ENCODE peak calls at places on chromosome 9, in eight cellular contexts. X is heart right ventricle, R is colonic mucosa, S is uterus, J is small intestine, Z is esophagus squamous epithelium, L is Panc1, F is neuronal stem cell. P is an unnamed sample.

GRCh38 chr9:116377179-116377790 is 223.7 kb downstream of the PAPPA start:
- DNase-seq in J (no peak), X (no peak), F (no peak), S (no peak), L (peak; percentile 1), Z (no peak), R (no peak), P (no peak)

GRCh38 chr9:34334337-34334824 is 5.0 kb downstream of the NUDT2 start:
- DNase-seq in S (no peak), Z (no peak), R (no peak), J (no peak), L (no peak), X (no peak), F (no peak), P (no peak)

GRCh38 chr9:106718996-106719395 is 144.0 kb upstream of the ZNF462 start:
- DNase-seq in J (no peak), F (no peak), L (no peak), R (no peak), X (no peak), Z (no peak), S (no peak), P (no peak)

GRCh38 chr9:97781902-97782301 is 71.1 kb upstream of the FOXE1 start:
- DNase-seq in J (no peak), S (no peak), F (no peak), Z (no peak), L (no peak), X (no peak), R (no peak), P (no peak)

GRCh38 chr9:72497476-72498065 is 23.8 kb upstream of the TMC1 start:
- DNase-seq in X (no peak), L (no peak), F (no peak), R (no peak), J (no peak), S (no peak), Z (no peak), P (no peak)

GRCh38 chr9:1052119-1052907 is 2.2 kb downstream of the DMRT2 start:
- DNase-seq in J (no peak), R (no peak), Z (no peak), S (no peak), L (no peak), X (no peak), F (no peak), P (no peak)

GRCh38 chr9:98491778-98492177 is 217.0 kb downstream of the GABBR2 start:
- DNase-seq in S (no peak), L (no peak), J (no peak), F (no peak), R (no peak), Z (no peak), X (peak; percentile 41), P (no peak)

GRCh38 chr9:117963493-117963892 is 259.3 kb downstream of the TLR4 start:
- DNase-seq in F (no peak), S (no peak), Z (no peak), X (no peak), L (no peak), J (no peak), R (no peak), P (no peak)

GRCh38 chr9:96661711-96662110 is 6.6 kb upstream of the PRXL2C start:
- DNase-seq in L (no peak), S (no peak), F (no peak), X (no peak), Z (no peak), R (no peak), J (no peak), P (no peak)

GRCh38 chr9:87193925-87194380 is 246.6 kb upstream of the GAS1 start:
- DNase-seq in L (no peak), R (no peak), F (no peak), J (no peak), S (no peak), Z (no peak), X (no peak), P (no peak)

GRCh38 chr9:123450096-123450495 is 94.1 kb downstream of the CRB2 start:
- DNase-seq in J (no peak), R (no peak), S (no peak), F (no peak), X (no peak), L (no peak), Z (no peak), P (no peak)

GRCh38 chr9:129175515-129175824 is 2.6 kb downstream of the IER5L start:
- DNase-seq in F (peak; percentile 53), Z (no peak), S (no peak), R (no peak), L (no peak), X (no peak), J (no peak), P (no peak)
- H3K27ac ChIP-seq in F (peak overlapping the region; percentile 83), Z (peak overlapping the region; percentile 97), S (peak overlapping the region; percentile 98), R (peak overlapping the region; percentile 98), L (peak overlapping the region; percentile 95), X (peak overlapping the region; percentile 99), J (peak overlapping the region; percentile 74), P (no peak overlapping the region)

GRCh38 chr9:135303280-135303647 is 176.3 kb upstream of the PPP1R26 start:
- DNase-seq in J (no peak), X (no peak), S (no peak), L (no peak), F (no peak), R (no peak), Z (no peak), P (no peak)
- H3K27me3 ChIP-seq in J (no peaks in the 10 kb centered on the region), X (peaks cover 42% of the 10 kb centered on the region), S (no peaks in the 10 kb centered on the region), L (no peaks in the 10 kb centered on the region), F (no peaks in the 10 kb centered on the region), R (peaks cover 10% of the 10 kb centered on the region), Z (peaks cover 6% of the 10 kb centered on the region), P (no peaks in the 10 kb centered on the region)

DNA sequence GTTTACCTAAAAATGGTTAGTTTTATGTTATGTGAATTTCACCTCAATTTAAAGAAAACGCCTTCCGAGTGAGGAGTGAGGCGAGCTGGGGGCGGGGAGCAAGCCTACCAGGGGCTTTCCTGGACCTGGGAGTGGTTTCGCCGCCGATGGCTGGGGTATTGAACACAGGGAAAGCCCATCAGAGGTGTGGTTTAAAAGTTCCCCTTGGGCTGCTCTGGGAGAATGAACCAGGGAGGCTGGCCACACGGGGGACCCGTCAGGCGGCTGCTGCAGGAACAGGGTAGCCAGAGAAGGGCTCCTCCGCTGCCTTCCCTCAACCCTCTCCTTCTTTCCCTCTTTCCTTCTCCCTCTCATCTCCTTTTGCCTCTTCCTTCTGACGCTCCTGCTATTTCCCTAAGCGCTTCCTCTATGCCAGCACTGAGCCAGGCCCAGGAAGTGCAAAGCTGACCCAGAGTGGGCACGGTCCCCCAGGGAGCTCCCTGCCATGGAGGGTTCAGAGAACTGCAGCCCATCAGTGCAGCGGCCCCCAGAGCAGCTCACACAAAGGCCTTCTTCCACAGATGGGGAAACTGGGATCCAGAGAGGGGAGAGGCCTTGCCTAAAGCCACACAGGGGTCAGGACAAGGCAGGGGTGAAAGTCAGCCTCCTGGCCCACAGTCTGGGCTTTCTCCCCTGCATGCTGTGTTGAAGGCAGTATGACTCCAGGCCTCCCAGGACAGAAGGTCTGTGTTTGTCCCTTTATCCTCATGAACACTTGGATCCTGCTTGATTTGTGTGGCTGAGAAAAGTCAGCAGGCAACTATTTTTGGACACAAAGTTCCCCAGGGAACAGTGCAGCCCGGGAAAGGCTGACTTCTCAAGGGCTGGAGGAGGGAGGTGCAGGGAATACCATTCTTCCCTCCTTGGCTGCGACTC is 4.6 kb downstream of the AKNA start:
- DNase-seq in S (peak; percentile 60), R (no peak), F (no peak), L (no peak), J (no peak), Z (no peak), X (peak; percentile 70), P (no peak)
- H3K4me3 ChIP-seq in S (peak overlapping the region; percentile 15), R (no peak overlapping the region), F (no peak overlapping the region), L (no peak overlapping the region), J (peak overlapping the region; percentile 24), Z (peak overlapping the region; percentile 46), X (peak overlapping the region; percentile 1), P (no peak overlapping the region)

GRCh38 chr9:137389428-137389746 is 33.6 kb downstream of the EXD3 start:
- DNase-seq in S (no peak), X (no peak), L (no peak), R (no peak), Z (no peak), J (no peak), F (no peak), P (no peak)

GRCh38 chr9:137387034-137387890 is 35.7 kb downstream of the EXD3 start:
- DNase-seq in R (no peak), F (no peak), L (no peak), S (no peak), J (no peak), Z (no peak), X (no peak), P (no peak)

GRCh38 chr9:137390553-137391410 is 32.2 kb downstream of the EXD3 start:
- DNase-seq in F (no peak), L (no peak), S (no peak), J (peak; percentile 37), R (peak; percentile 80), X (no peak), Z (no peak), P (no peak)

GRCh38 chr9:137387891-137388560 is 34.9 kb downstream of the EXD3 start:
- DNase-seq in J (no peak), S (no peak), Z (no peak), L (no peak), F (no peak), R (no peak), X (no peak), P (no peak)

GRCh38 chr9:137388589-137389427 is 34.2 kb downstream of the EXD3 start:
- DNase-seq in L (no peak), X (no peak), J (no peak), S (no peak), Z (no peak), R (no peak), F (no peak), P (no peak)
- H3K27ac ChIP-seq in L (no peak overlapping the region), X (peak overlapping the region; percentile 81), J (no peak overlapping the region), S (no peak overlapping the region), Z (no peak overlapping the region), R (no peak overlapping the region), F (no peak overlapping the region), P (no peak overlapping the region)

DNA sequence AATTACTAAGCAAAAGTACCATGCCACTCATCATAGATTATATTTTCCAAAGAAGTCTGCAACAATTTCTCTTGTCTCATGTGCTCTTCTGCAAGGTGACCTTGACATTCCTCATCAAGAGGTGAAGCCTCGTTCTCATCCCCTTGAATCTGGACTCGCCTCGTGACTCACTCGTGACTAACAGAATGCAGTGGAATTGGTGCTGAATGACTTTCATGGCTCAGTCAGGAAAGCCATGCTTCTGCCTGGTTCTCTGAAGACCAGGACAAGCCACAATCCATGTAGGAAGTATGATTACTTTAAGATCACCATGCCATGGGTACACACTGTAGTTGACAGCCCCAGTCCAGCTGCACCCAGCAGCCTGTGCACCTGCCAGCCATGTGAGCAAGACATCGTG is 335.8 kb downstream of the GADD45G start:
- DNase-seq in F (no peak), L (no peak), S (no peak), Z (no peak), J (no peak), R (no peak), X (no peak), P (no peak)
- H3K27me3 ChIP-seq in F (no peaks in the 10 kb centered on the region), L (no peaks in the 10 kb centered on the region), S (no peaks in the 10 kb centered on the region), Z (no peaks in the 10 kb centered on the region), J (no peaks in the 10 kb centered on the region), R (no peaks in the 10 kb centered on the region), X (no peaks in the 10 kb centered on the region), P (no peaks in the 10 kb centered on the region)

GRCh38 chr9:133372144-133372543 is 3.7 kb downstream of the SURF4 start:
- DNase-seq in R (no peak), J (no peak), L (no peak), S (no peak), F (no peak), Z (no peak), X (no peak), P (no peak)
- H3K4me3 ChIP-seq in R (no peak overlapping the region), J (no peak overlapping the region), L (no peak overlapping the region), S (no peak overlapping the region), F (no peak overlapping the region), Z (peak overlapping the region; percentile 12), X (no peak overlapping the region), P (no peak overlapping the region)